ENCODE peak calls at places on chromosomes 13 and 19, in four cellular contexts. X, T, C and U are unnamed samples.

GRCh38 chr19:43560687-43561086 is 14.6 kb downstream of the XRCC1 start:
- DNase-seq in T (no peak), C (peak), X (peak), U (peak)

GRCh38 chr19:47028372-47028672 is 8.7 kb downstream of the NPAS1 start:
- DNase-seq in C (no peak), T (no peak), X (peak), U (no peak)

GRCh38 chr13:94254737-94255136 is 224.7 kb downstream of the DCT start:
- DNase-seq in X (no peak), T (no peak), C (no peak), U (no peak)

GRCh38 chr19:2732883-2733282 is 6.9 kb downstream of the SLC39A3 start:
- DNase-seq in C (no peak), X (no peak), T (no peak), U (no peak)

GRCh38 chr19:50500060-50500752 is 10.8 kb downstream of the JOSD2 start:
- DNase-seq in X (peak), T (no peak), C (no peak), U (peak)

GRCh38 chr19:22595918-22596341 is 38.2 kb upstream of the ZNF492 start:
- DNase-seq in C (no peak), X (peak), T (no peak), U (no peak)

GRCh38 chr13:33033361-33033812 is 17.2 kb downstream of the KL start:
- DNase-seq in C (no peak), T (no peak), X (no peak), U (no peak)

GRCh38 chr19:51480590-51480989 is 2.3 kb downstream of the CEACAM18 start:
- DNase-seq in X (peak), C (peak), T (no peak), U (peak)

GRCh38 chr13:31904941-31905824 is 126.4 kb upstream of the FRY start:
- DNase-seq in X (no peak), C (no peak), T (no peak), U (no peak)

GRCh38 chr19:44723299-44723951 is 24.5 kb downstream of the CEACAM16 start:
- DNase-seq in X (no peak), T (no peak), C (no peak), U (no peak)

GRCh38 chr19:40576585-40577451 is at the start of gene SHKBP1:
- DNase-seq in X (peak), C (peak), T (peak), U (peak)
- TF ChIP-seq ETV6 in X (no peak), C (no peak), T (no peak), U (peak)

DNA sequence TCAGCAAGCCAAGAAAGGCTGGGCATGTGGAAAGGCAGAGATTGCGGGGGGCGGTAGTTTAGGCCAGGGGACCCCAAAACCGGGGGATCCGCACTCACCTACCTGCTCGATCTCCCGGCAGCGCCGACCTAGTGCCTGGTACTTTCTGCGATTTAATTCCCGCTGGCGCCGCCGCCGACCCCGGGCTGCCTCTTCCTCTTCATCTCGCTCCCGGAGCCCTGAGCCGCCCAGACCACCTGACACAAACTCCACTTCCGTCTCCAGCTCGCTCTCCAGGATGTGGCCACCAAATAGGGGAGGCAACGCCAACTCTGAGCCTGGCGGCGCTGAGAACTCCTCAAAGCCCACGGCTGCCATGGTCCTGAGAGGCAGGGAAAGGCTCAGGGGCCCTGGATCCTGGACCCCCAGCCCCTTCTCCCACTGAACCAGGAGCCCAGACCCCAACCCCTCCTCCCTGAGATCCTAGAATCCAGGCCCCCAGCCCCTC is 1.1 kb downstream of the TFPT start:
- DNase-seq in X (no peak), C (no peak), T (no peak), U (no peak)
- TF ChIP-seq ETV6 in X (no peak), C (no peak), T (no peak), U (no peak)

GRCh38 chr13:27264648-27265047 is 6.0 kb upstream of the RASL11A start:
- DNase-seq in C (no peak), T (no peak), X (no peak), U (no peak)

GRCh38 chr13:27270594-27271520 is at the start of gene RASL11A:
- DNase-seq in C (peak), X (peak), T (no peak), U (peak)

GRCh38 chr13:27266937-27267336 is 3.7 kb upstream of the RASL11A start:
- DNase-seq in X (no peak), T (no peak), C (no peak), U (no peak)

GRCh38 chr13:27271572-27272096 is 1.0 kb downstream of the RASL11A start:
- DNase-seq in C (no peak), X (no peak), T (no peak), U (no peak)

DNA sequence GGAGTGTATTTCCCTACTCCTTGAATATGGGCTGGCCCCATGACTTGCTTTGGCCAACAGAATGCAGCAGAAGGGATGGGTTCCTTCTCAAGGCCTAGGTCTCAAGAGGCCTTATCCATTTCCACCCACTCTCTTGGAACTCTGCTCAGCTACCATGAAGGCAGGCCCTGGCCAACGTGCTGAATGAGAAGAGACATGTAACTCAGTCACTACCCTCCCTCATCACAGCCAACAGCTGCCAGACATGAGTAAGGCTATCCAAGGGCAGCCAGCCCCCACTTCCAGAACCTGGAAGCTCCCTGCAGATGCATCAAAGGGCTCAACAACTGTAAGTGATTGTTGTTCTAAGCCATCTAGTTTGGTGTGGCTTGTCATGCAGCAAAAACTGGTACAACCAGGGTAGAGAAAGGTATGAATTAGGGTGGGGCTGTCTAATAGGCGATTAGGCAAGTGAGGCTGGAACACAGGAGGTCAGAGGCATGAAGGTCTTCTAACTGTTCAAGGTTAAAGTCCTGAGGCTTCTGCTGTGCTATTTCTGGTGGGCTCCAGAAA is 1.4 kb upstream of the RASL11A start:
- DNase-seq in T (no peak), X (no peak), C (no peak), U (no peak)
- TF ChIP-seq ETV6 in T (no peak), X (no peak), C (no peak), U (no peak)

GRCh38 chr13:78589206-78589605 is 14.1 kb downstream of the POU4F1 start:
- DNase-seq in T (no peak), X (peak), C (peak), U (peak)
- TF ChIP-seq ETV6 in T (no peak), X (no peak), C (no peak), U (peak)

GRCh38 chr19:55578761-55579747 is 1.6 kb downstream of the ZNF579 start:
- DNase-seq in X (no peak), T (no peak), C (no peak), U (no peak)
- TF ChIP-seq ETV6 in X (no peak), T (no peak), C (no peak), U (no peak)